ENCODE peak calls at places on chromosome 19, in four cellular contexts. L is neural progenitor cell, I is neuronal stem cell, Y is Peyer's patch. G is an unnamed sample.

GRCh38 chr19:46998445-46999142 is 21.0 kb upstream of the NPAS1 start:
- DNase-seq in L (no peak), I (no peak), Y (no peak), G (no peak)

GRCh38 chr19:51458899-51459592 is 792 bp upstream of the SIGLEC8 start:
- DNase-seq in L (no peak), I (no peak), Y (no peak), G (no peak)

GRCh38 chr19:18273566-18274302 is 518 bp downstream of the IQCN start:
- DNase-seq in L (no peak), I (no peak), Y (no peak), G (no peak)

GRCh38 chr19:46980756-46981155 is 38.9 kb upstream of the NPAS1 start:
- DNase-seq in L (no peak), I (no peak), Y (no peak), G (no peak)

GRCh38 chr19:49851456-49852259 is 699 bp downstream of the PTOV1 start:
- DNase-seq in L (peak), I (no peak), Y (no peak), G (no peak)

GRCh38 chr19:50974702-50975555 is 5.5 kb upstream of the KLK6 start:
- DNase-seq in L (peak), I (no peak), Y (no peak), G (no peak)

GRCh38 chr19:36128392-36128736 is 11.5 kb upstream of the CAPNS1 start:
- DNase-seq in L (peak), I (no peak), Y (peak), G (no peak)

GRCh38 chr19:35643255-35644205 is 2.0 kb downstream of the ETV2 start:
- DNase-seq in L (peak), I (peak), Y (peak), G (no peak)

GRCh38 chr19:48600679-48601382 is 5.7 kb upstream of the SPACA4 start:
- DNase-seq in L (no peak), I (no peak), Y (no peak), G (no peak)

GRCh38 chr19:41548954-41549688 is 26.8 kb upstream of the CEACAM21 start:
- DNase-seq in L (peak), I (peak), Y (peak), G (no peak)

GRCh38 chr19:7351861-7352260 is 3.1 kb downstream of the ARHGEF18 start:
- DNase-seq in L (no peak), I (no peak), Y (no peak), G (no peak)

GRCh38 chr19:45745606-45746005 is 12.4 kb downstream of the MEIOSIN start:
- DNase-seq in L (no peak), I (no peak), Y (no peak), G (no peak)

GRCh38 chr19:15101479-15102082 is 5.6 kb upstream of the SYDE1 start:
- DNase-seq in L (peak), I (no peak), Y (peak), G (no peak)

GRCh38 chr19:46902402-46902766 is 41.6 kb downstream of the ARHGAP35 start:
- DNase-seq in L (no peak), I (no peak), Y (no peak), G (peak)

GRCh38 chr19:10762656-10763055 is 44.8 kb downstream of the DNM2 start:
- DNase-seq in L (no peak), I (no peak), Y (peak), G (no peak)

GRCh38 chr19:49816616-49817015 is 1.5 kb upstream of the MED25 start:
- DNase-seq in L (no peak), I (no peak), Y (no peak), G (no peak)

GRCh38 chr19:17762505-17763229 is 11.4 kb downstream of the FCHO1 start:
- DNase-seq in L (peak), I (peak), Y (peak), G (no peak)

GRCh38 chr19:43747557-43748204 is 7.1 kb downstream of the SMG9 start:
- DNase-seq in L (no peak), I (no peak), Y (no peak), G (no peak)
- H3K27ac ChIP-seq in L (no peak), I (no peak), Y (no peak), G (no peak)

GRCh38 chr19:28864024-28864503 is 348.9 kb downstream of the UQCRFS1 start:
- DNase-seq in L (no peak), I (no peak), Y (no peak), G (no peak)
- H3K27ac ChIP-seq in L (no peak), I (no peak), Y (no peak), G (no peak)

GRCh38 chr19:38690832-38691231 is 43.4 kb downstream of the ACTN4 start:
- DNase-seq in L (no peak), I (no peak), Y (no peak), G (no peak)
- H3K27ac ChIP-seq in L (no peak), I (peak), Y (no peak), G (peak)

DNA sequence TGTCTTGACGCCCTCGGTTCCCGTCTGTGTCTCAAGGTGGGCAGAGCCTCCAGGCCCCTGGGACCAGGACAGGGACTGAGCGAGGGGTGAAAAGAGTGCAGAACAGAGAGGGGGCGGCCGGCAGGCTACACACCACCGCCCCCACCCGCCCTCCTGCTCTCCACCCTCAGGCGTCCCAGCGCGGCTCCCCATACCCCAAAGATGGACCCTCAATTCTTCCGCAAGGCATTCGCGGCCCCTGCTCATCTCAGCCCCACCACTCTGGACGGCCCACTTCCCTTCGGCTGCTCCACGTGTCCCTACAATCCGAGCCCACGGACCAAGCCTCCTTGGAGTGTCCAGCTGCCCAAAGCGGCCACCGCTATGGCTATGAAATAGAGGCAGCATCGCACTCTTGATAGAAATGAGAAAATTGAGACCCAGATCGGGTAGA is 1.8 kb downstream of the KLF16 start:
- DNase-seq in L (no peak), I (no peak), Y (peak), G (no peak)
- H3K27ac ChIP-seq in L (no peak), I (no peak), Y (peak), G (peak)

DNA sequence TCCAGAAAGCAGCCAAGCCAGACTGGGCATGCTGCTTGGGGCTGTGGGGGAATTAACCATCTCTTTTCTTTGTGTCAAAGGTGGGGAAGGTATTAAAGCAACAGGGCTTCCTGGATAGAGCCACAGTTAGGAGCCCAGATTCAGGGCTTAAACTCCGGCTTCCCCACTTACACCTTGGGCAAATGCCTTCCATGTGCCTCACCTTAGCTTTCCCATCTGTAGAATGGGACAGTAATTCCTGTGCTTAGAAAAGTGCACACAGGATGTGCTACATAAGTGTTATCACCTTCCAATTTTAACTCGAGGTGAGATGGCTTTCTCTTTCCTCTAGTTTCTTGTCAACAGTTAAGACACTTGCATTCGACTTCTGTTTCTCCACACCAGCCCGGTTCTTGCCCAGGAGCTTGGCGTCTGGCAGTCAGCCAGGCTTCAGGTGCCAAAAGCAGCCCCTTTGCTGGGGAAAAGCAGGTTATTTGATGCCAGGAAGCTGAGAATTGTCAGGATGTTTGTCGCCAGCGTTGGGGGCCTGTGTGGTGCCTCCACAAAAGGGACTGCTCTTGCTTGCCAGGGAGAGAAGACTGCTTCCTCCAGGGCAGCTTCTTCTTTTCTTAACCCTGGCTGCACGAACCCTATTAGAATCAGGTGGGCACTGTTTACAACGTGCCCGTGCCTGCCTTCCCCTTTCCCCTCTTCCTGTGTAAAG is 79.2 kb downstream of the SIPA1L3 start:
- DNase-seq in L (no peak), I (no peak), Y (peak), G (no peak)
- H3K27ac ChIP-seq in L (peak), I (no peak), Y (peak), G (no peak)

GRCh38 chr19:12159773-12160414 is 3.0 kb upstream of the ZNF136 start:
- DNase-seq in L (peak), I (no peak), Y (no peak), G (no peak)

GRCh38 chr19:12156254-12157058 is at the start of gene ZNF625:
- DNase-seq in L (peak), I (peak), Y (peak), G (peak)

DNA sequence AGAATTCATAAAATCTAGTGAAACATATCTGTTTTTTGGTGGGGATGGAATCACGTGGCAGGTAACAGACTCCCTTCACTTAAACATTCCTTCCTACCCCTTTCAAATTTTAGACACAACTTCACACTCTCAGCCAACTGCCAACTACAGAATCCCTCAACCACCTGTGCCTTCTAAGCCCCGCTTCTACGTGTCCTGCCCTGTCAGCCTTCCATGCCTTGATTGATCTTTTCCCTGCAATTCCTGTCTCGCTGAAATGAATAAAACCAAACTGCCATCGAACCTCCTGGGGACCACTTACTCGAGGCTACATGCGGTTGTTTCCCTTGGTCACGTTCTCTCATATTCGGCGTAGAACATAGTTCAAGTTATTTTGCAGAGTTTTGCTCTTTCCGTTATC is 1.2 kb downstream of the ZNF625 start:
- DNase-seq in L (no peak), I (no peak), Y (no peak), G (no peak)
- H3K27ac ChIP-seq in L (no peak), I (no peak), Y (no peak), G (no peak)

DNA sequence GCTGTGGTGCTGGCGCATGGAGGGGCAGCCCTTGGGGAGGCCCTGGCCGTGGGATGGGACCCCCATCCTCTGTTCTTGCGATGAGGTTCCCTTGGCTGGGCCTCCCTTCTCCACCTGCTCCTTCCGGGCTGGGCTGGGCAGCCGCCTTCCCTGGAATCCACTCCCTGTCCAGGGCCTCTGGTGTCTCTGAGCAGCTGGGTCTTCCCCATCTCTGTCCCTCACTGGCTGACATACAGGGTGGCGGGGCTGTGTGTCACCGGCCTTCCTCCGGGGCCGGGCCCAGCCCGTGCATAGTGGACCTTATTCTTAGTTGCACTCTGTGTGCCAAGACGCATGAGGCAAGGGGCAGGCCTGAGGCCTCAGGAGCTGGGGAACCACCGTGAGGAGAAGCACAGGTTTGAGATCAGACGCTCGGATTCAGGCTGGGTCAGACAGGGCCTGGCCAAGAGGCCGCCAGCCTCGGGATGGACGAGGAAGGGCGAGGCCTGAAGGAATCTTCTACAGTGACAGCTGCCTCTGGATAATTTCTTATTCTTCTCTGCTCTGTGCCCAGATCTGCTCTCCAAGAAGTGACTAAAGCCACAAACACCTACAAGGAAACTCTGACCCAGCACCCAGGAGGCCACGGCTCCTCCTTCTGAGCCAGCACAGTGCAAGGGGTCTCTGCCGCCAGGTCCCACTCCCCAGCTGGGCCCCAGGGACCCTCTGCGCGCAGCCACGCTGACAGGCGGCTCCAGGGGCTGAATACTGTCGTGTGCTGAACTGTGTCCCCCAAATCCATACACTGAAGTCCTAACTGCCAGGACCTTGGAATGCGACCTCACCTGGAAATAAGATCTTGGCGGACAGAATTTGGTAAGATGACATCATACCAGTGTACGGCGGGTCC is 11.0 kb downstream of the SGTA start:
- DNase-seq in L (no peak), I (no peak), Y (no peak), G (no peak)
- H3K27ac ChIP-seq in L (no peak), I (no peak), Y (no peak), G (no peak)

DNA sequence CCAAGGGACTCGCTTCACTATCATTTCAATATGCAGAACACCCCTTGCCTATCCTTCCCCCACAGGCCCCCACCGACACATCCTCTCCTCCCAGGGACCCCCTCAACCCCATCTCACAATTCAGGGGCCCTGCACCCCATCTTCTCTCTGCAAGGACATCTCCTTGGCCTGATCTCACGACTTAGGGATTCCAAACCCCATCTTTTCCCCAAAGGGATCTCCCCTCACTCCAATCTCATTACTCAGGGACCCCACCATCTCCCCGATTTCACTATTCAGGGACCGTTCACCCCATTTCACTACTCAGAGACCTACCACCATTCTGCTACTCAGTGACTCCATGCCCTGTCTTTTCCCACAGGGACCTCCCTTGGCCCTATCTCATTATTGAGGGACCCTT is 1.4 kb downstream of the MAP2K2 start:
- DNase-seq in L (no peak), I (no peak), Y (no peak), G (no peak)
- H3K27ac ChIP-seq in L (no peak), I (no peak), Y (peak), G (peak)